ENCODE peak calls at places on chromosomes 2 and 18, in six cellular contexts. One of them, this sample, is unnamed.

GRCh38 chr2:20561703-20562454 is 89.0 kb downstream of the HS1BP3 start:
- DNase-seq in ovary: no peak
- DNase-seq in AG09309: no peak
- DNase-seq in heart right ventricle: no peak
- DNase-seq in MM.1S: no peak
- DNase-seq in foreskin fibroblast: peak
- DNase-seq in this sample: no peak

GRCh38 chr2:159513745-159514144 is 102.6 kb downstream of the BAZ2B start:
- DNase-seq in ovary: no peak
- DNase-seq in AG09309: no peak
- DNase-seq in heart right ventricle: no peak
- DNase-seq in MM.1S: no peak
- DNase-seq in foreskin fibroblast: no peak
- DNase-seq in this sample: no peak

GRCh38 chr2:168432565-168433186 is 23.4 kb upstream of the CERS6 start:
- DNase-seq in ovary: no peak
- DNase-seq in AG09309: no peak
- DNase-seq in heart right ventricle: no peak
- DNase-seq in MM.1S: peak
- DNase-seq in foreskin fibroblast: no peak
- DNase-seq in this sample: no peak

GRCh38 chr2:14713248-14713647 is 80.7 kb downstream of the LRATD1 start:
- DNase-seq in ovary: no peak
- DNase-seq in AG09309: no peak
- DNase-seq in heart right ventricle: no peak
- DNase-seq in MM.1S: no peak
- DNase-seq in foreskin fibroblast: no peak
- DNase-seq in this sample: no peak

GRCh38 chr2:8617048-8617447 is 64.8 kb upstream of the ID2 start:
- DNase-seq in ovary: no peak
- DNase-seq in AG09309: no peak
- DNase-seq in heart right ventricle: no peak
- DNase-seq in MM.1S: no peak
- DNase-seq in foreskin fibroblast: no peak
- DNase-seq in this sample: no peak

GRCh38 chr2:133837441-133838090 is 269.3 kb upstream of the NCKAP5 start:
- DNase-seq in ovary: no peak
- DNase-seq in AG09309: no peak
- DNase-seq in heart right ventricle: no peak
- DNase-seq in MM.1S: no peak
- DNase-seq in foreskin fibroblast: peak
- DNase-seq in this sample: no peak

GRCh38 chr2:171271380-171271779 is 110.7 kb upstream of the TLK1 start:
- DNase-seq in ovary: no peak
- DNase-seq in AG09309: no peak
- DNase-seq in heart right ventricle: no peak
- DNase-seq in MM.1S: no peak
- DNase-seq in foreskin fibroblast: no peak
- DNase-seq in this sample: no peak

GRCh38 chr18:27564066-27564465 is 379.0 kb upstream of the CHST9 start:
- DNase-seq in ovary: no peak
- DNase-seq in AG09309: no peak
- DNase-seq in heart right ventricle: no peak
- DNase-seq in MM.1S: no peak
- DNase-seq in foreskin fibroblast: no peak
- DNase-seq in this sample: no peak

GRCh38 chr2:143259368-143259958 is 130.2 kb downstream of the ARHGAP15 start:
- DNase-seq in ovary: peak
- DNase-seq in AG09309: peak
- DNase-seq in heart right ventricle: peak
- DNase-seq in MM.1S: peak
- DNase-seq in foreskin fibroblast: peak
- DNase-seq in this sample: peak

GRCh38 chr2:128494307-128494639 is 175.6 kb upstream of the HS6ST1 start:
- DNase-seq in ovary: no peak
- DNase-seq in AG09309: no peak
- DNase-seq in heart right ventricle: no peak
- DNase-seq in MM.1S: no peak
- DNase-seq in foreskin fibroblast: no peak
- DNase-seq in this sample: peak

GRCh38 chr18:59148192-59148591 is 8.5 kb downstream of the SEC11C start:
- DNase-seq in ovary: no peak
- DNase-seq in AG09309: no peak
- DNase-seq in heart right ventricle: no peak
- DNase-seq in MM.1S: no peak
- DNase-seq in foreskin fibroblast: no peak
- DNase-seq in this sample: no peak

GRCh38 chr2:80292474-80292873 is 12.1 kb downstream of the LRRTM1 start:
- DNase-seq in ovary: no peak
- DNase-seq in AG09309: no peak
- DNase-seq in heart right ventricle: no peak
- DNase-seq in MM.1S: no peak
- DNase-seq in foreskin fibroblast: no peak
- DNase-seq in this sample: no peak

GRCh38 chr2:80293026-80293425 is 11.5 kb downstream of the LRRTM1 start:
- DNase-seq in ovary: no peak
- DNase-seq in AG09309: no peak
- DNase-seq in heart right ventricle: no peak
- DNase-seq in MM.1S: no peak
- DNase-seq in foreskin fibroblast: no peak
- DNase-seq in this sample: no peak

GRCh38 chr2:80288576-80288975 is 16.0 kb downstream of the LRRTM1 start:
- DNase-seq in ovary: no peak
- DNase-seq in AG09309: no peak
- DNase-seq in heart right ventricle: peak
- DNase-seq in MM.1S: no peak
- DNase-seq in foreskin fibroblast: peak
- DNase-seq in this sample: no peak
- TF ChIP-seq CTCF in ovary: no peak
- TF ChIP-seq CTCF in AG09309: peak
- TF ChIP-seq CTCF in heart right ventricle: no peak
- TF ChIP-seq CTCF in MM.1S: no peak
- TF ChIP-seq CTCF in foreskin fibroblast: no peak
- TF ChIP-seq CTCF in this sample: no peak

GRCh38 chr2:222309766-222310165 is 11.0 kb upstream of the PAX3 start:
- DNase-seq in ovary: no peak
- DNase-seq in AG09309: no peak
- DNase-seq in heart right ventricle: no peak
- DNase-seq in MM.1S: no peak
- DNase-seq in foreskin fibroblast: no peak
- DNase-seq in this sample: no peak

GRCh38 chr2:222310747-222311320 is 12.0 kb upstream of the PAX3 start:
- DNase-seq in ovary: no peak
- DNase-seq in AG09309: no peak
- DNase-seq in heart right ventricle: no peak
- DNase-seq in MM.1S: no peak
- DNase-seq in foreskin fibroblast: no peak
- DNase-seq in this sample: no peak

GRCh38 chr2:222311321-222311977 is 12.7 kb upstream of the PAX3 start:
- DNase-seq in ovary: no peak
- DNase-seq in AG09309: no peak
- DNase-seq in heart right ventricle: no peak
- DNase-seq in MM.1S: no peak
- DNase-seq in foreskin fibroblast: peak
- DNase-seq in this sample: no peak

GRCh38 chr2:222313816-222314215 is 15.0 kb upstream of the PAX3 start:
- DNase-seq in ovary: no peak
- DNase-seq in AG09309: no peak
- DNase-seq in heart right ventricle: no peak
- DNase-seq in MM.1S: no peak
- DNase-seq in foreskin fibroblast: no peak
- DNase-seq in this sample: no peak

DNA sequence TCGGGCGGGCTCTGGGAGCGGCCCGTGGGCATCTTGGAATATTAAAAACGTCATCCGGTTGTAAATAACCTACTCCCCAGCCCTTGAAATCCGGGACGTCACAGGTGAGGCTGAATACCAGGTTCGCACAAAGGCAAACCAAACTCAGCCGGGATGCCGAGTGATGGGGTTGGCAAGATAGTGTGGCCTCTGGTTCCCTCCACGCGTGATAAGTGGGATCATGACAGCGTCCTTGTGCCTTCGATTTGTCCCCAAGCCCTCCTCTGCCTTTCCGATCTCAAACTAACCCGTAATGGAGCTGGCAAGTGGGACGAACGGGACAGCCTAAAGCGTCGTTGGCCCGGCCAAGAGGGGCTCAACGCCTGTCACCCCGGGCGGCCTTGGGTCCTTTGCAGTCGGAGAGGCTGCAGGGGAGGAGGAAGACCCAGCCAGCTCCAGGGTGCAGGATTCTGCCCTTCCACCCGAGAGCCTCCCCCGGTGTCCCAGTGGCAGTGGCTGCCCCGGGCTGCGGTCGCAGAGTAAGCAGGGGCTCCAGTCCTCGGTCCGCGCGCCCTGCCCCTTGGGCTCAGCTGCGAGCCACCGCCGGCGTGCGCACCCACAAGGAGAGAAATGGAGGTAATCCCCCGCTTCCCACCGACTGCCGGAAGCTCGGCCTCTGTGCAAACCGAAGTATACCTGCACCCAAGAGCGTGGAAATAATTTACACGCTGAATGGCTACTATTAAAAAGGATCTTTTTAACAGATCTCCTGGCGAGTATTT is 13.4 kb upstream of the PAX3 start:
- DNase-seq in ovary: no peak
- DNase-seq in AG09309: no peak
- DNase-seq in heart right ventricle: no peak
- DNase-seq in MM.1S: no peak
- DNase-seq in foreskin fibroblast: no peak
- DNase-seq in this sample: no peak
- H3K4me3 ChIP-seq in ovary: no peak
- H3K4me3 ChIP-seq in AG09309: no peak
- H3K4me3 ChIP-seq in heart right ventricle: no peak
- H3K4me3 ChIP-seq in MM.1S: no peak
- H3K4me3 ChIP-seq in foreskin fibroblast: no peak
- H3K4me3 ChIP-seq in this sample: no peak

GRCh38 chr2:119384971-119385370 is 18.2 kb downstream of the DBI start:
- DNase-seq in ovary: no peak
- DNase-seq in AG09309: no peak
- DNase-seq in heart right ventricle: no peak
- DNase-seq in MM.1S: no peak
- DNase-seq in foreskin fibroblast: no peak
- DNase-seq in this sample: no peak

GRCh38 chr2:119383410-119384140 is 16.8 kb downstream of the DBI start:
- DNase-seq in ovary: no peak
- DNase-seq in AG09309: no peak
- DNase-seq in heart right ventricle: no peak
- DNase-seq in MM.1S: no peak
- DNase-seq in foreskin fibroblast: no peak
- DNase-seq in this sample: peak

GRCh38 chr2:119385465-119385864 is 18.7 kb downstream of the DBI start:
- DNase-seq in ovary: no peak
- DNase-seq in AG09309: no peak
- DNase-seq in heart right ventricle: no peak
- DNase-seq in MM.1S: no peak
- DNase-seq in foreskin fibroblast: no peak
- DNase-seq in this sample: no peak

GRCh38 chr2:119389615-119390306 is 23.0 kb downstream of the DBI start:
- DNase-seq in ovary: peak
- DNase-seq in AG09309: peak
- DNase-seq in heart right ventricle: peak
- DNase-seq in MM.1S: no peak
- DNase-seq in foreskin fibroblast: peak
- DNase-seq in this sample: peak

DNA sequence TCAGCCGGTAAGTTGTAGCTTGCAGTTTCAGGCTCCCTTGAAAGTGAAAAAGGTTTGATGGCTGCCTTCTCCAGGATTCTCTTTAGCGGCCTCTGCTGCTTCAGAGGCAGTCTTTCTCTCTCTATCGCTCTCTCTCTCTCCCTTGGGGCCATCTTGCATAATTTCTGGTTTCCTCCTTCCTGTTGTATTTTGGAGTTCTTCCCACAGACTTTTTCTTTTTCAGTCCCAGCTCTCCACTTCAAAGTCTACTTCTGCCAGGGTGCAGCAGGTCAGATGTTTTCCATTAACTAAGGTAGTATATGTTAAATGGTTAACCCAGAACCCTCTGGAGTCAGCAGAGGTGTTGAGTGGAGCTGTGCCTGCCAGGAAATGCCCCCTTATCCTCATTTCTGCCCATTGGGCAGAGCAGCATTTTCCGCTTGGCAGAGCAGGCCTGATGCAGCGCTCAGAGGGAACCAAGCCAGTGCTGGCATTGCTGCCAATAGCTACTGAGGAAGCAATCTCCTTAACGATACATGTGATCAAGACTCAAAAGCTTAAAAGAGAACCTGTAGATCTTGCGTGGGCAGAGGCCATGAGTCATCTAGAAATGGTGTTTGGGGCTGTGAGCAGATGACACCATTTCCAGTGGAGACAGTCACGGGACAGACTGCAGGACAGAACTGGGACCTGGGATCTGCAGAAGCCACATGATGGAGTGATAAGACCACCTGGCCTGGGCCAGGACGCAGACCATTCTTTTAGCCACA is 20.8 kb downstream of the DBI start:
- DNase-seq in ovary: peak
- DNase-seq in AG09309: peak
- DNase-seq in heart right ventricle: peak
- DNase-seq in MM.1S: peak
- DNase-seq in foreskin fibroblast: peak
- DNase-seq in this sample: peak
- TF ChIP-seq CTCF in ovary: no peak
- TF ChIP-seq CTCF in AG09309: peak
- TF ChIP-seq CTCF in heart right ventricle: no peak
- TF ChIP-seq CTCF in MM.1S: peak
- TF ChIP-seq CTCF in foreskin fibroblast: no peak
- TF ChIP-seq CTCF in this sample: no peak

GRCh38 chr18:21830533-21830932 is 89.9 kb downstream of the MIB1 start:
- DNase-seq in ovary: no peak
- DNase-seq in AG09309: no peak
- DNase-seq in heart right ventricle: no peak
- DNase-seq in MM.1S: no peak
- DNase-seq in foreskin fibroblast: no peak
- DNase-seq in this sample: no peak

GRCh38 chr18:21831413-21831831 is 90.8 kb downstream of the MIB1 start:
- DNase-seq in ovary: no peak
- DNase-seq in AG09309: peak
- DNase-seq in heart right ventricle: peak
- DNase-seq in MM.1S: no peak
- DNase-seq in foreskin fibroblast: no peak
- DNase-seq in this sample: no peak

GRCh38 chr18:21823848-21824247 is 83.3 kb downstream of the MIB1 start:
- DNase-seq in ovary: no peak
- DNase-seq in AG09309: no peak
- DNase-seq in heart right ventricle: no peak
- DNase-seq in MM.1S: no peak
- DNase-seq in foreskin fibroblast: no peak
- DNase-seq in this sample: no peak

GRCh38 chr18:21826641-21827302 is 86.2 kb downstream of the MIB1 start:
- DNase-seq in ovary: no peak
- DNase-seq in AG09309: no peak
- DNase-seq in heart right ventricle: peak
- DNase-seq in MM.1S: peak
- DNase-seq in foreskin fibroblast: no peak
- DNase-seq in this sample: no peak

DNA sequence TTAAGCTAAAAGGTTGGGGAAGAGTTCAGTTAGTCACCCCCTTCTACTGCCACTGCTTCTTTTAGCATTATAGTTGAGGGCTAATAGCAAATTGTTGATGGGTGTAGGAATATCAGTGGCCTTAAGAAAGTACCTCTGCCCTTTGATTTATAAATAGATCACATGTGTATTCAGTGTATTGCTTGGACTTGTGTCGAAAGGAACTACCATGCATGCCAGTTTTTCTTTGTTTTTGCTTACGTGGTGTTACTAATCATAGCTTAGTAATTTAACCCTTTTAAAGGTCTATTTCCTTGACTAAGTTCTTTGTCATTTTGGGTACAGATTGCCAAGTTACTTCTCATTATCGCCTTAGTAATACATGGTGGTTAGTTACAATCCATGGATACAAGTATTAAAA is 85.6 kb downstream of the MIB1 start:
- DNase-seq in ovary: no peak
- DNase-seq in AG09309: peak
- DNase-seq in heart right ventricle: no peak
- DNase-seq in MM.1S: peak
- DNase-seq in foreskin fibroblast: peak
- DNase-seq in this sample: no peak
- H3K4me3 ChIP-seq in ovary: no peak
- H3K4me3 ChIP-seq in AG09309: no peak
- H3K4me3 ChIP-seq in heart right ventricle: no peak
- H3K4me3 ChIP-seq in MM.1S: peak
- H3K4me3 ChIP-seq in foreskin fibroblast: no peak
- H3K4me3 ChIP-seq in this sample: no peak